ENCODE peak calls at places on chromosomes 3 and 15, in eight cellular contexts. One of them, this sample, is unnamed.

GRCh38 chr3:184171562-184171961 is 3.1 kb upstream of the AP2M1 start:
- DNase-seq in cardiac muscle cell: no peak
- DNase-seq in neural crest cell: no peak
- DNase-seq in epithelial cell of esophagus: peak
- DNase-seq in naive thymus-derived CD8-positive, alpha-beta T cell: no peak
- DNase-seq in amygdala: no peak
- DNase-seq in psoas muscle: no peak
- DNase-seq in kidney: no peak
- DNase-seq in this sample: peak

GRCh38 chr15:61034793-61035710 is 194.1 kb downstream of the RORA start:
- DNase-seq in cardiac muscle cell: no peak
- DNase-seq in neural crest cell: no peak
- DNase-seq in epithelial cell of esophagus: no peak
- DNase-seq in naive thymus-derived CD8-positive, alpha-beta T cell: no peak
- DNase-seq in amygdala: no peak
- DNase-seq in psoas muscle: no peak
- DNase-seq in kidney: no peak
- DNase-seq in this sample: no peak

GRCh38 chr3:87088984-87089841 is 98.3 kb upstream of the VGLL3 start:
- DNase-seq in cardiac muscle cell: no peak
- DNase-seq in neural crest cell: no peak
- DNase-seq in epithelial cell of esophagus: peak
- DNase-seq in naive thymus-derived CD8-positive, alpha-beta T cell: no peak
- DNase-seq in amygdala: peak
- DNase-seq in psoas muscle: peak
- DNase-seq in kidney: peak
- DNase-seq in this sample: no peak

GRCh38 chr15:33547876-33548275 is 237.1 kb downstream of the RYR3 start:
- DNase-seq in cardiac muscle cell: peak
- DNase-seq in neural crest cell: peak
- DNase-seq in epithelial cell of esophagus: peak
- DNase-seq in naive thymus-derived CD8-positive, alpha-beta T cell: no peak
- DNase-seq in amygdala: no peak
- DNase-seq in psoas muscle: peak
- DNase-seq in kidney: no peak
- DNase-seq in this sample: peak

GRCh38 chr3:88661433-88661824 is 446.0 kb upstream of the EPHA3 start:
- DNase-seq in cardiac muscle cell: no peak
- DNase-seq in neural crest cell: no peak
- DNase-seq in epithelial cell of esophagus: no peak
- DNase-seq in naive thymus-derived CD8-positive, alpha-beta T cell: no peak
- DNase-seq in amygdala: no peak
- DNase-seq in psoas muscle: no peak
- DNase-seq in kidney: no peak
- DNase-seq in this sample: no peak

GRCh38 chr3:66200147-66200546 is 20.7 kb upstream of the SLC25A26 start:
- DNase-seq in cardiac muscle cell: no peak
- DNase-seq in neural crest cell: no peak
- DNase-seq in epithelial cell of esophagus: no peak
- DNase-seq in naive thymus-derived CD8-positive, alpha-beta T cell: no peak
- DNase-seq in amygdala: no peak
- DNase-seq in psoas muscle: no peak
- DNase-seq in kidney: no peak
- DNase-seq in this sample: no peak

GRCh38 chr3:129577356-129577755 is 29.1 kb downstream of the PLXND1 start:
- DNase-seq in cardiac muscle cell: no peak
- DNase-seq in neural crest cell: no peak
- DNase-seq in epithelial cell of esophagus: no peak
- DNase-seq in naive thymus-derived CD8-positive, alpha-beta T cell: no peak
- DNase-seq in amygdala: no peak
- DNase-seq in psoas muscle: peak
- DNase-seq in kidney: no peak
- DNase-seq in this sample: no peak

GRCh38 chr3:52399131-52399530 is 45.8 kb downstream of the SEMA3G start:
- DNase-seq in cardiac muscle cell: no peak
- DNase-seq in neural crest cell: no peak
- DNase-seq in epithelial cell of esophagus: no peak
- DNase-seq in naive thymus-derived CD8-positive, alpha-beta T cell: no peak
- DNase-seq in amygdala: no peak
- DNase-seq in psoas muscle: peak
- DNase-seq in kidney: peak
- DNase-seq in this sample: no peak

GRCh38 chr3:114451051-114451451 is 157.2 kb downstream of the TIGIT start:
- DNase-seq in cardiac muscle cell: no peak
- DNase-seq in neural crest cell: no peak
- DNase-seq in epithelial cell of esophagus: no peak
- DNase-seq in naive thymus-derived CD8-positive, alpha-beta T cell: no peak
- DNase-seq in amygdala: no peak
- DNase-seq in psoas muscle: no peak
- DNase-seq in kidney: no peak
- DNase-seq in this sample: no peak

GRCh38 chr3:192819001-192819569 is 91.7 kb upstream of the FGF12 start:
- DNase-seq in cardiac muscle cell: peak
- DNase-seq in neural crest cell: no peak
- DNase-seq in epithelial cell of esophagus: peak
- DNase-seq in naive thymus-derived CD8-positive, alpha-beta T cell: no peak
- DNase-seq in amygdala: no peak
- DNase-seq in psoas muscle: no peak
- DNase-seq in kidney: no peak
- DNase-seq in this sample: peak

GRCh38 chr3:53486961-53487654 is 7.3 kb upstream of the CACNA1D start:
- DNase-seq in cardiac muscle cell: no peak
- DNase-seq in neural crest cell: no peak
- DNase-seq in epithelial cell of esophagus: no peak
- DNase-seq in naive thymus-derived CD8-positive, alpha-beta T cell: no peak
- DNase-seq in amygdala: no peak
- DNase-seq in psoas muscle: no peak
- DNase-seq in kidney: no peak
- DNase-seq in this sample: no peak

GRCh38 chr3:69094467-69095205 is 9.9 kb downstream of the ARL6IP5 start:
- DNase-seq in cardiac muscle cell: no peak
- DNase-seq in neural crest cell: no peak
- DNase-seq in epithelial cell of esophagus: no peak
- DNase-seq in naive thymus-derived CD8-positive, alpha-beta T cell: no peak
- DNase-seq in amygdala: no peak
- DNase-seq in psoas muscle: no peak
- DNase-seq in kidney: no peak
- DNase-seq in this sample: no peak

GRCh38 chr3:98966862-98967554 is 65.5 kb upstream of the DCBLD2 start:
- DNase-seq in cardiac muscle cell: no peak
- DNase-seq in neural crest cell: no peak
- DNase-seq in epithelial cell of esophagus: peak
- DNase-seq in naive thymus-derived CD8-positive, alpha-beta T cell: no peak
- DNase-seq in amygdala: no peak
- DNase-seq in psoas muscle: no peak
- DNase-seq in kidney: no peak
- DNase-seq in this sample: peak

GRCh38 chr3:124860599-124860998 is 26.6 kb downstream of the ITGB5 start:
- DNase-seq in cardiac muscle cell: no peak
- DNase-seq in neural crest cell: no peak
- DNase-seq in epithelial cell of esophagus: peak
- DNase-seq in naive thymus-derived CD8-positive, alpha-beta T cell: no peak
- DNase-seq in amygdala: no peak
- DNase-seq in psoas muscle: peak
- DNase-seq in kidney: peak
- DNase-seq in this sample: peak

GRCh38 chr3:61172684-61173083 is 78.6 kb downstream of the FHIT start:
- DNase-seq in cardiac muscle cell: peak
- DNase-seq in neural crest cell: no peak
- DNase-seq in epithelial cell of esophagus: no peak
- DNase-seq in naive thymus-derived CD8-positive, alpha-beta T cell: no peak
- DNase-seq in amygdala: no peak
- DNase-seq in psoas muscle: no peak
- DNase-seq in kidney: no peak
- DNase-seq in this sample: no peak

GRCh38 chr3:97161169-97161568 is 346.8 kb downstream of the EPHA6 start:
- DNase-seq in cardiac muscle cell: no peak
- DNase-seq in neural crest cell: no peak
- DNase-seq in epithelial cell of esophagus: peak
- DNase-seq in naive thymus-derived CD8-positive, alpha-beta T cell: no peak
- DNase-seq in amygdala: no peak
- DNase-seq in psoas muscle: no peak
- DNase-seq in kidney: no peak
- DNase-seq in this sample: no peak

GRCh38 chr3:50574280-50574831 is 5.0 kb downstream of the HEMK1 start:
- DNase-seq in cardiac muscle cell: no peak
- DNase-seq in neural crest cell: no peak
- DNase-seq in epithelial cell of esophagus: no peak
- DNase-seq in naive thymus-derived CD8-positive, alpha-beta T cell: no peak
- DNase-seq in amygdala: no peak
- DNase-seq in psoas muscle: no peak
- DNase-seq in kidney: no peak
- DNase-seq in this sample: no peak

GRCh38 chr3:68893600-68894239 is 38.6 kb downstream of the TAFA4 start:
- DNase-seq in cardiac muscle cell: peak
- DNase-seq in neural crest cell: no peak
- DNase-seq in epithelial cell of esophagus: peak
- DNase-seq in naive thymus-derived CD8-positive, alpha-beta T cell: no peak
- DNase-seq in amygdala: no peak
- DNase-seq in psoas muscle: no peak
- DNase-seq in kidney: no peak
- DNase-seq in this sample: peak

GRCh38 chr3:127209840-127210653 is 17.1 kb downstream of the PRR23E start:
- DNase-seq in cardiac muscle cell: no peak
- DNase-seq in neural crest cell: no peak
- DNase-seq in epithelial cell of esophagus: no peak
- DNase-seq in naive thymus-derived CD8-positive, alpha-beta T cell: no peak
- DNase-seq in amygdala: no peak
- DNase-seq in psoas muscle: no peak
- DNase-seq in kidney: no peak
- DNase-seq in this sample: no peak

GRCh38 chr15:90396321-90396720 is 8.3 kb downstream of the IQGAP1 start:
- DNase-seq in cardiac muscle cell: no peak
- DNase-seq in neural crest cell: no peak
- DNase-seq in epithelial cell of esophagus: no peak
- DNase-seq in naive thymus-derived CD8-positive, alpha-beta T cell: no peak
- DNase-seq in amygdala: no peak
- DNase-seq in psoas muscle: no peak
- DNase-seq in kidney: no peak
- DNase-seq in this sample: no peak

GRCh38 chr3:23264413-23264812 is 61.3 kb downstream of the UBE2E2 start:
- DNase-seq in cardiac muscle cell: no peak
- DNase-seq in neural crest cell: no peak
- DNase-seq in epithelial cell of esophagus: peak
- DNase-seq in naive thymus-derived CD8-positive, alpha-beta T cell: no peak
- DNase-seq in amygdala: no peak
- DNase-seq in psoas muscle: no peak
- DNase-seq in kidney: no peak
- DNase-seq in this sample: peak

GRCh38 chr3:123388050-123388449 is 60.8 kb downstream of the ADCY5 start:
- DNase-seq in cardiac muscle cell: no peak
- DNase-seq in neural crest cell: no peak
- DNase-seq in epithelial cell of esophagus: no peak
- DNase-seq in naive thymus-derived CD8-positive, alpha-beta T cell: no peak
- DNase-seq in amygdala: no peak
- DNase-seq in psoas muscle: peak
- DNase-seq in kidney: no peak
- DNase-seq in this sample: no peak

GRCh38 chr3:71304261-71304646 is 279.3 kb downstream of the FOXP1 start:
- DNase-seq in cardiac muscle cell: no peak
- DNase-seq in neural crest cell: no peak
- DNase-seq in epithelial cell of esophagus: no peak
- DNase-seq in naive thymus-derived CD8-positive, alpha-beta T cell: no peak
- DNase-seq in amygdala: no peak
- DNase-seq in psoas muscle: no peak
- DNase-seq in kidney: no peak
- DNase-seq in this sample: no peak

GRCh38 chr15:56244237-56244810 is 645 bp upstream of the RFX7 start:
- DNase-seq in cardiac muscle cell: peak
- DNase-seq in neural crest cell: peak
- DNase-seq in epithelial cell of esophagus: peak
- DNase-seq in naive thymus-derived CD8-positive, alpha-beta T cell: no peak
- DNase-seq in amygdala: peak
- DNase-seq in psoas muscle: peak
- DNase-seq in kidney: peak
- DNase-seq in this sample: peak

GRCh38 chr15:60635507-60636352 is 156.8 kb upstream of the ICE2 start:
- DNase-seq in cardiac muscle cell: no peak
- DNase-seq in neural crest cell: no peak
- DNase-seq in epithelial cell of esophagus: no peak
- DNase-seq in naive thymus-derived CD8-positive, alpha-beta T cell: no peak
- DNase-seq in amygdala: no peak
- DNase-seq in psoas muscle: no peak
- DNase-seq in kidney: no peak
- DNase-seq in this sample: no peak

GRCh38 chr3:58230876-58231552 is 6.6 kb upstream of the ABHD6 start:
- DNase-seq in cardiac muscle cell: no peak
- DNase-seq in neural crest cell: no peak
- DNase-seq in epithelial cell of esophagus: no peak
- DNase-seq in naive thymus-derived CD8-positive, alpha-beta T cell: no peak
- DNase-seq in amygdala: no peak
- DNase-seq in psoas muscle: no peak
- DNase-seq in kidney: no peak
- DNase-seq in this sample: no peak

This sample was measured in RWPE1.